ENCODE peak calls at places on chromosomes 2 and 18, in four cellular contexts. One of them, this sample, is unnamed.

GRCh38 chr18:26370037-26370436 is 143.8 kb downstream of the TAF4B start:
- DNase-seq in mesendoderm: no peak
- DNase-seq in trophoblast cell: no peak
- DNase-seq in H1: no peak
- DNase-seq in this sample: no peak

GRCh38 chr2:20213651-20214565 is 11.0 kb downstream of the SDC1 start:
- DNase-seq in mesendoderm: no peak
- DNase-seq in trophoblast cell: peak
- DNase-seq in H1: no peak
- DNase-seq in this sample: no peak

GRCh38 chr18:35155403-35156117 is 85.3 kb upstream of the ZNF397 start:
- DNase-seq in mesendoderm: no peak
- DNase-seq in trophoblast cell: no peak
- DNase-seq in H1: no peak
- DNase-seq in this sample: peak

GRCh38 chr2:233799087-233799665 is 21.0 kb downstream of the MROH2A start:
- DNase-seq in mesendoderm: peak
- DNase-seq in trophoblast cell: no peak
- DNase-seq in H1: no peak
- DNase-seq in this sample: no peak

GRCh38 chr2:100197643-100198153 is 55.3 kb upstream of the AFF3 start:
- DNase-seq in mesendoderm: peak
- DNase-seq in trophoblast cell: no peak
- DNase-seq in H1: no peak
- DNase-seq in this sample: peak

GRCh38 chr2:48450936-48451602 is 78.9 kb upstream of the STON1 start:
- DNase-seq in mesendoderm: no peak
- DNase-seq in trophoblast cell: no peak
- DNase-seq in H1: no peak
- DNase-seq in this sample: no peak

GRCh38 chr18:34695300-34695699 is 14.8 kb upstream of the DTNA start:
- DNase-seq in mesendoderm: no peak
- DNase-seq in trophoblast cell: no peak
- DNase-seq in H1: no peak
- DNase-seq in this sample: no peak

GRCh38 chr2:104849618-104850097 is 4.3 kb upstream of the POU3F3 start:
- DNase-seq in mesendoderm: peak
- DNase-seq in trophoblast cell: peak
- DNase-seq in H1: no peak
- DNase-seq in this sample: peak

GRCh38 chr2:240480834-240481623 is 45.6 kb downstream of the GPC1 start:
- DNase-seq in mesendoderm: no peak
- DNase-seq in trophoblast cell: no peak
- DNase-seq in H1: no peak
- DNase-seq in this sample: no peak

GRCh38 chr2:117980783-117981676 is 32.8 kb downstream of the CCDC93 start:
- DNase-seq in mesendoderm: no peak
- DNase-seq in trophoblast cell: peak
- DNase-seq in H1: no peak
- DNase-seq in this sample: peak

GRCh38 chr2:23518481-23519333 is 133.7 kb downstream of the KLHL29 start:
- DNase-seq in mesendoderm: no peak
- DNase-seq in trophoblast cell: no peak
- DNase-seq in H1: no peak
- DNase-seq in this sample: no peak

GRCh38 chr2:181785677-181786344 is 105.5 kb upstream of the NEUROD1 start:
- DNase-seq in mesendoderm: peak
- DNase-seq in trophoblast cell: peak
- DNase-seq in H1: no peak
- DNase-seq in this sample: peak

GRCh38 chr2:120064664-120065063 is 51.8 kb downstream of the EPB41L5 start:
- DNase-seq in mesendoderm: peak
- DNase-seq in trophoblast cell: no peak
- DNase-seq in H1: no peak
- DNase-seq in this sample: peak

GRCh38 chr2:98126061-98126460 is 39.1 kb downstream of the VWA3B start:
- DNase-seq in mesendoderm: no peak
- DNase-seq in trophoblast cell: no peak
- DNase-seq in H1: no peak
- DNase-seq in this sample: peak

GRCh38 chr18:21741511-21742322 is 1.1 kb downstream of the MIB1 start:
- DNase-seq in mesendoderm: peak
- DNase-seq in trophoblast cell: no peak
- DNase-seq in H1: no peak
- DNase-seq in this sample: peak

GRCh38 chr2:64727013-64727767 is 73.5 kb upstream of the SERTAD2 start:
- DNase-seq in mesendoderm: no peak
- DNase-seq in trophoblast cell: peak
- DNase-seq in H1: no peak
- DNase-seq in this sample: no peak

GRCh38 chr18:13500227-13500865 is 226.0 kb downstream of the FAM210A start:
- DNase-seq in mesendoderm: peak
- DNase-seq in trophoblast cell: peak
- DNase-seq in H1: peak
- DNase-seq in this sample: peak

GRCh38 chr2:143029141-143029540 is 100.1 kb upstream of the ARHGAP15 start:
- DNase-seq in mesendoderm: no peak
- DNase-seq in trophoblast cell: no peak
- DNase-seq in H1: no peak
- DNase-seq in this sample: peak

GRCh38 chr2:75432761-75433361 is 127.9 kb downstream of the EVA1A start:
- DNase-seq in mesendoderm: peak
- DNase-seq in trophoblast cell: no peak
- DNase-seq in H1: no peak
- DNase-seq in this sample: peak

GRCh38 chr18:75915941-75916640 is 488.6 kb upstream of the SMIM21 start:
- DNase-seq in mesendoderm: peak
- DNase-seq in trophoblast cell: no peak
- DNase-seq in H1: no peak
- DNase-seq in this sample: no peak

GRCh38 chr18:77566604-77567003 is 317.0 kb downstream of the GALR1 start:
- DNase-seq in mesendoderm: no peak
- DNase-seq in trophoblast cell: no peak
- DNase-seq in H1: no peak
- DNase-seq in this sample: no peak

GRCh38 chr2:206160124-206160806 is 570 bp downstream of the EEF1B2 start:
- DNase-seq in mesendoderm: no peak
- DNase-seq in trophoblast cell: peak
- DNase-seq in H1: no peak
- DNase-seq in this sample: peak

GRCh38 chr2:182625814-182626213 is 90.2 kb upstream of the DNAJC10 start:
- DNase-seq in mesendoderm: no peak
- DNase-seq in trophoblast cell: no peak
- DNase-seq in H1: no peak
- DNase-seq in this sample: no peak

GRCh38 chr2:191968151-191968550 is 121.3 kb upstream of the CAVIN2 start:
- DNase-seq in mesendoderm: no peak
- DNase-seq in trophoblast cell: no peak
- DNase-seq in H1: no peak
- DNase-seq in this sample: no peak

GRCh38 chr18:79869591-79870368 is 72.0 kb downstream of the KCNG2 start:
- DNase-seq in mesendoderm: no peak
- DNase-seq in trophoblast cell: no peak
- DNase-seq in H1: no peak
- DNase-seq in this sample: no peak

GRCh38 chr2:161250864-161251436 is 57.3 kb upstream of the PSMD14 start:
- DNase-seq in mesendoderm: peak
- DNase-seq in trophoblast cell: peak
- DNase-seq in H1: no peak
- DNase-seq in this sample: peak

GRCh38 chr2:177868792-177869191 is 203.8 kb downstream of the PDE11A start:
- DNase-seq in mesendoderm: no peak
- DNase-seq in trophoblast cell: no peak
- DNase-seq in H1: no peak
- DNase-seq in this sample: no peak

GRCh38 chr18:11387880-11388279 is 221.5 kb upstream of the SLC35G4 start:
- DNase-seq in mesendoderm: peak
- DNase-seq in trophoblast cell: no peak
- DNase-seq in H1: no peak
- DNase-seq in this sample: peak

DNA sequence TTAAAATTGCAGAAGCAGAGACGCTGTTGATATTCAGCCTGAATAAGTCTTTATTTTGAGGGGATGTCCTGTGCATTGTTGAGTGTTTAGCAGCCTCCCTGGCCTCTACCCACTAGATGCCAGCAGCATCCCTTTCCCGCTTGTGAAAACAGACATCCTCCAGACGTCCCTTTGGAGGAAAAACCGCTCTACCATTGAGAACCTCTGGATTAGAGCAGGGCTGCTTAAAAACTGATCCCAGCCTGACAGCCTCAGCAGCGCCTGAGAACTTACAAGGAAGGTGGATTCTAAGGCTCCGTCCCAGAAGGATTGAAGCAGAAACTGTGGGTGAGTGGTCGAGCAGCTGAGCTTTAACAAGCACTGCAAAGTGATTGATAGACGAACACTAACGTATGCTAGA is 349.7 kb downstream of the CYRIA start:
- DNase-seq in mesendoderm: no peak
- DNase-seq in trophoblast cell: no peak
- DNase-seq in H1: no peak
- DNase-seq in this sample: no peak
- H3K4ac ChIP-seq in mesendoderm: no peak
- H3K4ac ChIP-seq in trophoblast cell: no peak
- H3K4ac ChIP-seq in H1: no peak
- H3K4ac ChIP-seq in this sample: no peak

GRCh38 chr2:8160959-8161358 is 520.9 kb upstream of the ID2 start:
- DNase-seq in mesendoderm: no peak
- DNase-seq in trophoblast cell: no peak
- DNase-seq in H1: no peak
- DNase-seq in this sample: no peak
- H3K4ac ChIP-seq in mesendoderm: no peak
- H3K4ac ChIP-seq in trophoblast cell: no peak
- H3K4ac ChIP-seq in H1: no peak
- H3K4ac ChIP-seq in this sample: no peak

DNA sequence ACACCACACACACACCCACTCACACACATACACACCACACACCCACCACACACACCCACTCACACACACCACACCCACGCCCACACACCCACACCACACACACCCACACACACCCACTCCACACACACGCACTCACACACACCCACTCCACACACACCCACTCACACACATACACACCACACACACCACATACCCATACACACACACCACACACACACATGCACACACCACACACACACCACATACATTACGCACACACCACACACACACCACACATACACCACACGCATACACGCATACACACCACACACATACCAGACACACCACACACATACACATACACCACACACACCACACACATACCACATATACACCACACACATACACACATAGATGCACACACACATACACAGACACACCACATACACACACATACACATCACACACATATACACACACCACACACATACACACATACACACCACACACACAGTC is 37.9 kb downstream of the MCFD2 start:
- DNase-seq in mesendoderm: no peak
- DNase-seq in trophoblast cell: no peak
- DNase-seq in H1: no peak
- DNase-seq in this sample: no peak
- H3K4ac ChIP-seq in mesendoderm: no peak
- H3K4ac ChIP-seq in trophoblast cell: no peak
- H3K4ac ChIP-seq in H1: no peak
- H3K4ac ChIP-seq in this sample: peak

GRCh38 chr2:227819398-227819697 is 5.7 kb downstream of the CCL20 start:
- DNase-seq in mesendoderm: no peak
- DNase-seq in trophoblast cell: no peak
- DNase-seq in H1: no peak
- DNase-seq in this sample: no peak
- H3K4ac ChIP-seq in mesendoderm: no peak
- H3K4ac ChIP-seq in trophoblast cell: no peak
- H3K4ac ChIP-seq in H1: no peak
- H3K4ac ChIP-seq in this sample: peak

DNA sequence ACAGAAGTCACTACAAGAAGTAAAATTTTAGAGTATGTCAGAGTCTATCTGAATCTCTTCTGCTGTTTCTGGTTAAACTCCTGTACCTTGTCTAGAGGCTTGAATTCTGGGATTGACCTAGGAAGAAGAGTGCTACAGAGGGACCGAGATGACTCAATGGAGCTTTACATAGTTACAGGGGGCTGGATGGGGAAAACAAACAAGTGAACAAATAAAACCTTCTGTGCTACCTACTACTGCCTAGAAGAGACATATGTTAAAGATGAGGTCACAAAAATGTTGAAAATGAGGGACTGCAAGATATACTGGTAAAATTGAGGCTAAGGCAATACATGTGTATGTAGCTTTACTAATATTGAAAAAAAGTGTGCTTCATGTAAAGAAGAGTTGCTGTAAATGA is 265.4 kb upstream of the TFPI start:
- DNase-seq in mesendoderm: peak
- DNase-seq in trophoblast cell: peak
- DNase-seq in H1: no peak
- DNase-seq in this sample: no peak
- H3K4ac ChIP-seq in mesendoderm: no peak
- H3K4ac ChIP-seq in trophoblast cell: no peak
- H3K4ac ChIP-seq in H1: no peak
- H3K4ac ChIP-seq in this sample: no peak

GRCh38 chr2:237472909-237473308 is 14.1 kb upstream of the MLPH start:
- DNase-seq in mesendoderm: no peak
- DNase-seq in trophoblast cell: no peak
- DNase-seq in H1: no peak
- DNase-seq in this sample: no peak

GRCh38 chr2:237475704-237476107 is 11.3 kb upstream of the MLPH start:
- DNase-seq in mesendoderm: peak
- DNase-seq in trophoblast cell: no peak
- DNase-seq in H1: no peak
- DNase-seq in this sample: peak

GRCh38 chr2:237474931-237475703 is 11.9 kb upstream of the MLPH start:
- DNase-seq in mesendoderm: peak
- DNase-seq in trophoblast cell: peak
- DNase-seq in H1: no peak
- DNase-seq in this sample: peak

GRCh38 chr2:237473474-237474453 is 13.3 kb upstream of the MLPH start:
- DNase-seq in mesendoderm: no peak
- DNase-seq in trophoblast cell: peak
- DNase-seq in H1: no peak
- DNase-seq in this sample: peak

GRCh38 chr2:237474511-237474911 is 12.5 kb upstream of the MLPH start:
- DNase-seq in mesendoderm: no peak
- DNase-seq in trophoblast cell: no peak
- DNase-seq in H1: no peak
- DNase-seq in this sample: no peak
- H3K4ac ChIP-seq in mesendoderm: peak
- H3K4ac ChIP-seq in trophoblast cell: peak
- H3K4ac ChIP-seq in H1: no peak
- H3K4ac ChIP-seq in this sample: peak

GRCh38 chr2:171687287-171688128 is at the start of gene DYNC1I2:
- DNase-seq in mesendoderm: peak
- DNase-seq in trophoblast cell: peak
- DNase-seq in H1: peak
- DNase-seq in this sample: peak

GRCh38 chr2:171688129-171688465 is 828 bp downstream of the DYNC1I2 start:
- DNase-seq in mesendoderm: no peak
- DNase-seq in trophoblast cell: no peak
- DNase-seq in H1: no peak
- DNase-seq in this sample: peak
- H3K4ac ChIP-seq in mesendoderm: no peak
- H3K4ac ChIP-seq in trophoblast cell: peak
- H3K4ac ChIP-seq in H1: peak
- H3K4ac ChIP-seq in this sample: peak